ENCODE peak calls at places on chromosome 20, in eight cellular contexts. One of them, this sample, is unnamed.

GRCh38 chr20:24638546-24639166 is 169.2 kb downstream of the SYNDIG1 start:
- DNase-seq in body of pancreas: no peak
- DNase-seq in uterus: no peak
- DNase-seq in stomach: no peak
- DNase-seq in A549: no peak
- DNase-seq in sigmoid colon: no peak
- DNase-seq in GM12891: no peak
- DNase-seq in breast epithelium: no peak
- DNase-seq in this sample: no peak

GRCh38 chr20:59584278-59584925 is 19.9 kb upstream of the PHACTR3 start:
- DNase-seq in body of pancreas: no peak
- DNase-seq in uterus: no peak
- DNase-seq in stomach: no peak
- DNase-seq in A549: no peak
- DNase-seq in sigmoid colon: peak
- DNase-seq in GM12891: no peak
- DNase-seq in breast epithelium: no peak
- DNase-seq in this sample: no peak

GRCh38 chr20:47703748-47704147 is 81.5 kb downstream of the SULF2 start:
- DNase-seq in body of pancreas: no peak
- DNase-seq in uterus: no peak
- DNase-seq in stomach: no peak
- DNase-seq in A549: no peak
- DNase-seq in sigmoid colon: no peak
- DNase-seq in GM12891: no peak
- DNase-seq in breast epithelium: no peak
- DNase-seq in this sample: no peak

GRCh38 chr20:44398303-44398702 is 42.8 kb downstream of the HNF4A start:
- DNase-seq in body of pancreas: no peak
- DNase-seq in uterus: no peak
- DNase-seq in stomach: no peak
- DNase-seq in A549: peak
- DNase-seq in sigmoid colon: no peak
- DNase-seq in GM12891: no peak
- DNase-seq in breast epithelium: no peak
- DNase-seq in this sample: peak

GRCh38 chr20:17562804-17563305 is 7.0 kb upstream of the DSTN start:
- DNase-seq in body of pancreas: peak
- DNase-seq in uterus: no peak
- DNase-seq in stomach: no peak
- DNase-seq in A549: no peak
- DNase-seq in sigmoid colon: no peak
- DNase-seq in GM12891: no peak
- DNase-seq in breast epithelium: no peak
- DNase-seq in this sample: no peak

GRCh38 chr20:58995461-58996225 is 11.4 kb downstream of the CTSZ start:
- DNase-seq in body of pancreas: no peak
- DNase-seq in uterus: no peak
- DNase-seq in stomach: no peak
- DNase-seq in A549: no peak
- DNase-seq in sigmoid colon: no peak
- DNase-seq in GM12891: no peak
- DNase-seq in breast epithelium: no peak
- DNase-seq in this sample: no peak

GRCh38 chr20:40275738-40276137 is 413.3 kb downstream of the MAFB start:
- DNase-seq in body of pancreas: no peak
- DNase-seq in uterus: no peak
- DNase-seq in stomach: no peak
- DNase-seq in A549: no peak
- DNase-seq in sigmoid colon: no peak
- DNase-seq in GM12891: no peak
- DNase-seq in breast epithelium: no peak
- DNase-seq in this sample: no peak

GRCh38 chr20:47857994-47858557 is 72.8 kb upstream of the SULF2 start:
- DNase-seq in body of pancreas: no peak
- DNase-seq in uterus: peak
- DNase-seq in stomach: no peak
- DNase-seq in A549: no peak
- DNase-seq in sigmoid colon: peak
- DNase-seq in GM12891: no peak
- DNase-seq in breast epithelium: no peak
- DNase-seq in this sample: no peak

GRCh38 chr20:18272451-18272850 is 15.9 kb upstream of the ZNF133 start:
- DNase-seq in body of pancreas: no peak
- DNase-seq in uterus: no peak
- DNase-seq in stomach: no peak
- DNase-seq in A549: peak
- DNase-seq in sigmoid colon: no peak
- DNase-seq in GM12891: no peak
- DNase-seq in breast epithelium: no peak
- DNase-seq in this sample: no peak

GRCh38 chr20:17525650-17526049 is 5.5 kb downstream of the BFSP1 start:
- DNase-seq in body of pancreas: peak
- DNase-seq in uterus: no peak
- DNase-seq in stomach: peak
- DNase-seq in A549: peak
- DNase-seq in sigmoid colon: no peak
- DNase-seq in GM12891: no peak
- DNase-seq in breast epithelium: no peak
- DNase-seq in this sample: no peak

GRCh38 chr20:24777746-24778145 is 171.3 kb upstream of the CST7 start:
- DNase-seq in body of pancreas: peak
- DNase-seq in uterus: no peak
- DNase-seq in stomach: no peak
- DNase-seq in A549: no peak
- DNase-seq in sigmoid colon: peak
- DNase-seq in GM12891: no peak
- DNase-seq in breast epithelium: peak
- DNase-seq in this sample: no peak

GRCh38 chr20:49669601-49670189 is 44.0 kb downstream of the B4GALT5 start:
- DNase-seq in body of pancreas: no peak
- DNase-seq in uterus: no peak
- DNase-seq in stomach: no peak
- DNase-seq in A549: no peak
- DNase-seq in sigmoid colon: no peak
- DNase-seq in GM12891: no peak
- DNase-seq in breast epithelium: no peak
- DNase-seq in this sample: no peak

GRCh38 chr20:34529742-34530141 is 13.5 kb downstream of the DYNLRB1 start:
- DNase-seq in body of pancreas: no peak
- DNase-seq in uterus: no peak
- DNase-seq in stomach: no peak
- DNase-seq in A549: no peak
- DNase-seq in sigmoid colon: no peak
- DNase-seq in GM12891: no peak
- DNase-seq in breast epithelium: no peak
- DNase-seq in this sample: no peak

GRCh38 chr20:22430154-22430745 is 154.1 kb downstream of the FOXA2 start:
- DNase-seq in body of pancreas: no peak
- DNase-seq in uterus: no peak
- DNase-seq in stomach: no peak
- DNase-seq in A549: peak
- DNase-seq in sigmoid colon: no peak
- DNase-seq in GM12891: no peak
- DNase-seq in breast epithelium: no peak
- DNase-seq in this sample: no peak

GRCh38 chr20:22428051-22428450 is 156.3 kb downstream of the FOXA2 start:
- DNase-seq in body of pancreas: no peak
- DNase-seq in uterus: no peak
- DNase-seq in stomach: no peak
- DNase-seq in A549: no peak
- DNase-seq in sigmoid colon: no peak
- DNase-seq in GM12891: no peak
- DNase-seq in breast epithelium: no peak
- DNase-seq in this sample: no peak

GRCh38 chr20:22431419-22431818 is 153.0 kb downstream of the FOXA2 start:
- DNase-seq in body of pancreas: no peak
- DNase-seq in uterus: no peak
- DNase-seq in stomach: no peak
- DNase-seq in A549: no peak
- DNase-seq in sigmoid colon: no peak
- DNase-seq in GM12891: no peak
- DNase-seq in breast epithelium: no peak
- DNase-seq in this sample: no peak

GRCh38 chr20:22430746-22431168 is 153.6 kb downstream of the FOXA2 start:
- DNase-seq in body of pancreas: no peak
- DNase-seq in uterus: no peak
- DNase-seq in stomach: no peak
- DNase-seq in A549: no peak
- DNase-seq in sigmoid colon: no peak
- DNase-seq in GM12891: no peak
- DNase-seq in breast epithelium: no peak
- DNase-seq in this sample: no peak

GRCh38 chr20:22429175-22430153 is 154.9 kb downstream of the FOXA2 start:
- DNase-seq in body of pancreas: no peak
- DNase-seq in uterus: no peak
- DNase-seq in stomach: no peak
- DNase-seq in A549: no peak
- DNase-seq in sigmoid colon: no peak
- DNase-seq in GM12891: no peak
- DNase-seq in breast epithelium: no peak
- DNase-seq in this sample: no peak
- TF ChIP-seq POLR2A in body of pancreas: no peak
- TF ChIP-seq POLR2A in uterus: no peak
- TF ChIP-seq POLR2A in stomach: no peak
- TF ChIP-seq POLR2A in A549: no peak
- TF ChIP-seq POLR2A in sigmoid colon: no peak
- TF ChIP-seq POLR2A in GM12891: no peak
- TF ChIP-seq POLR2A in breast epithelium: no peak
- TF ChIP-seq POLR2A in this sample: no peak

GRCh38 chr20:62652894-62653305 is 10.6 kb downstream of the SLCO4A1 start:
- DNase-seq in body of pancreas: no peak
- DNase-seq in uterus: no peak
- DNase-seq in stomach: no peak
- DNase-seq in A549: no peak
- DNase-seq in sigmoid colon: no peak
- DNase-seq in GM12891: no peak
- DNase-seq in breast epithelium: no peak
- DNase-seq in this sample: no peak

GRCh38 chr20:62651285-62652021 is 9.2 kb downstream of the SLCO4A1 start:
- DNase-seq in body of pancreas: peak
- DNase-seq in uterus: peak
- DNase-seq in stomach: peak
- DNase-seq in A549: no peak
- DNase-seq in sigmoid colon: peak
- DNase-seq in GM12891: peak
- DNase-seq in breast epithelium: no peak
- DNase-seq in this sample: no peak

GRCh38 chr20:62653373-62653772 is 11.1 kb downstream of the SLCO4A1 start:
- DNase-seq in body of pancreas: no peak
- DNase-seq in uterus: no peak
- DNase-seq in stomach: no peak
- DNase-seq in A549: no peak
- DNase-seq in sigmoid colon: no peak
- DNase-seq in GM12891: no peak
- DNase-seq in breast epithelium: no peak
- DNase-seq in this sample: no peak

GRCh38 chr20:62650551-62651284 is 8.4 kb downstream of the SLCO4A1 start:
- DNase-seq in body of pancreas: no peak
- DNase-seq in uterus: no peak
- DNase-seq in stomach: no peak
- DNase-seq in A549: no peak
- DNase-seq in sigmoid colon: no peak
- DNase-seq in GM12891: no peak
- DNase-seq in breast epithelium: no peak
- DNase-seq in this sample: no peak

DNA sequence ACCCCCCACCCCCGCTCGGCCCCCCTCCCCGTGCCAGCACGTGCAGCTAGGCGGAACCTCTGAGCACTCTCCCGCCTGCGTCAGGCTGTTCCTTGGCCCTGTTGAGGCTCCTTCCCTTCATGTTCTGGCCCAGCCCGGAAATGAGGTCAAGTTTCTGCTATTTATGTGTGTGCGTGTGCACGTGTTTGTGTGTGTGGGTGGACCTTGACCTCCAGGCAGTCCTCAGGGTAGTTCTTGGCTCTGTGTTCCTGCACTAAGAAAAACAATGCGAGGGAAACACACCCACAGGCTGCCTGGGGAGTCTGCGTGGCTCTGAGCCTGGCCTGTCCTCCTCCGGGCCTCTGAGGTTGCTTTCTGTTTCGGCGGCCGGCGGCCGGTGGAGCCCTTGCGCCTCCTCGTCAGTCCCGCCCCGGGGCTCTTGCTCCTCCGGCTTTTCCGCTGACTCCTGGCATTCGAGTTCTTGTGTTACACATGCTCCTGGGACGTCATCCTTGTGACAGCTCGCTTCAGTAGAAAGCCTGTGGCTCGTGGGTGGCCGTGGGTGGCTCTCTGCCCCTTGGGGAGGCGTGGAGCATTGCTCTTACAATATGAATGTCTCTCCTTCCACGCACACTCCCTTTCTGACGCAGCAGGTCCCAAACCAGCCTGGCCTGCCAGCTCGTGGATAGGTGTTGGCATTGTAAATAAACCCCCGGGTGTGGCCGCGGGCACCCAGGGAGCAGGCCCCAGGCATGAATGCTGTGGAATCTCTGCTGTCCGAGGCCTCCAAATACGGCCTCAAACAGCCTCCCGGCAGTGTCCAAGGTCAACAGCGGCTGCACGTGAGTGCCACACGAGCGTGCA is 10.0 kb downstream of the SLCO4A1 start:
- DNase-seq in body of pancreas: peak
- DNase-seq in uterus: peak
- DNase-seq in stomach: peak
- DNase-seq in A549: peak
- DNase-seq in sigmoid colon: peak
- DNase-seq in GM12891: peak
- DNase-seq in breast epithelium: peak
- DNase-seq in this sample: peak
- TF ChIP-seq POLR2A in body of pancreas: peak
- TF ChIP-seq POLR2A in uterus: peak
- TF ChIP-seq POLR2A in stomach: peak
- TF ChIP-seq POLR2A in A549: no peak
- TF ChIP-seq POLR2A in sigmoid colon: peak
- TF ChIP-seq POLR2A in GM12891: peak
- TF ChIP-seq POLR2A in breast epithelium: peak
- TF ChIP-seq POLR2A in this sample: peak

GRCh38 chr20:1769491-1769890 is 111.9 kb upstream of the SIRPG start:
- DNase-seq in body of pancreas: no peak
- DNase-seq in uterus: no peak
- DNase-seq in stomach: no peak
- DNase-seq in A549: no peak
- DNase-seq in sigmoid colon: no peak
- DNase-seq in GM12891: no peak
- DNase-seq in breast epithelium: no peak
- DNase-seq in this sample: no peak
- TF ChIP-seq POLR2A in body of pancreas: no peak
- TF ChIP-seq POLR2A in uterus: no peak
- TF ChIP-seq POLR2A in stomach: no peak
- TF ChIP-seq POLR2A in A549: no peak
- TF ChIP-seq POLR2A in sigmoid colon: no peak
- TF ChIP-seq POLR2A in GM12891: no peak
- TF ChIP-seq POLR2A in breast epithelium: no peak
- TF ChIP-seq POLR2A in this sample: no peak

DNA sequence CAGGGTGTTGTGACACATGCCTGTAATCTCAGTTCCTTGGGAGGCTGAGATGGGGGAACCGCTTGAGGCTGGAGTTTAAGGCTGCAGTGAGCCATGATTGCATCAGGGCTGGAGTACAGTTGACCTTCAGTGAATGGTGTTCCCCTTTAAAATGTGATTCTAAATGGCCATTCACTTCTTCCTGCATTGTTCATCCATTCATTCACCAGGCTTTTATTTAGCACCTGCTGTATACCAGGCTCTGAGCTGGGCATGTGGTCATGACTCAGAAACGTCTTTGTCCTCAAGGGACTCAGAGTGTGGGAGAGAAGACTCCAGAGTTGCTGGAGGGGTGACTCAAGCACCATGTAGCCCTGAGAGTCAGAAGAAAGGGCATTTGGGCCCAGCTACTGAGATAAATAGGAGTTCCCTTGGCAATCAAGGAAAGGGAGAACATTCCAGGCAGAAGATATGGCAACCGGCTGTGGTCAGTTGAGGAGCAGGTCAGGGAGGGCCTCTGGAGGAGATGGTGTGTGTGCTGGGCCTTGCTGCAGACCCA is 101.1 kb downstream of the DLGAP4 start:
- DNase-seq in body of pancreas: no peak
- DNase-seq in uterus: no peak
- DNase-seq in stomach: no peak
- DNase-seq in A549: no peak
- DNase-seq in sigmoid colon: no peak
- DNase-seq in GM12891: no peak
- DNase-seq in breast epithelium: no peak
- DNase-seq in this sample: peak
- TF ChIP-seq POLR2A in body of pancreas: no peak
- TF ChIP-seq POLR2A in uterus: no peak
- TF ChIP-seq POLR2A in stomach: no peak
- TF ChIP-seq POLR2A in A549: no peak
- TF ChIP-seq POLR2A in sigmoid colon: no peak
- TF ChIP-seq POLR2A in GM12891: no peak
- TF ChIP-seq POLR2A in breast epithelium: no peak
- TF ChIP-seq POLR2A in this sample: no peak